ENCODE peak calls at places on chromosomes 12 and 14, in four cellular contexts. B is aorta, C is HTR-8/SVneo, M is SK-MEL-5. W is an unnamed sample.

GRCh38 chr14:77181603-77182437 is at the start of gene TMEM63C:
- DNase-seq in M (peak), C (peak), B (no peak), W (peak)

GRCh38 chr12:116313194-116313910 is 35.9 kb upstream of the MED13L start:
- DNase-seq in B (no peak), C (no peak), M (no peak), W (no peak)

GRCh38 chr14:99587463-99588278 is 16.3 kb downstream of the CCDC85C start:
- DNase-seq in B (no peak), C (no peak), M (no peak), W (no peak)

GRCh38 chr12:116528498-116528897 is 30.7 kb upstream of the MAP1LC3B2 start:
- DNase-seq in B (no peak), C (no peak), M (no peak), W (no peak)

GRCh38 chr12:118109088-118109487 is 5.3 kb upstream of the VSIG10 start:
- DNase-seq in C (no peak), M (no peak), B (no peak), W (no peak)

GRCh38 chr12:32367381-32367780 is 32.0 kb upstream of the FGD4 start:
- DNase-seq in C (no peak), B (no peak), M (no peak), W (no peak)

GRCh38 chr12:68480526-68480925 is 130.2 kb upstream of the RAP1B start:
- DNase-seq in B (no peak), C (no peak), M (no peak), W (no peak)

GRCh38 chr12:109653896-109654295 is 59.7 kb upstream of the FAM222A start:
- DNase-seq in C (no peak), M (no peak), B (no peak), W (no peak)

GRCh38 chr14:89225607-89226006 is 191.4 kb downstream of the FOXN3 start:
- DNase-seq in C (no peak), B (no peak), M (no peak), W (no peak)

GRCh38 chr12:47763481-47764344 is 5.0 kb upstream of the RAPGEF3 start:
- DNase-seq in B (no peak), M (no peak), C (no peak), W (no peak)

GRCh38 chr14:91140672-91141071 is 26.8 kb downstream of the DGLUCY start:
- DNase-seq in M (peak), B (no peak), C (peak), W (no peak)

GRCh38 chr14:92122351-92122677 is 545 bp downstream of the CPSF2 start:
- DNase-seq in B (no peak), C (peak), M (peak), W (no peak)

GRCh38 chr12:111024205-111024794 is 103.9 kb upstream of the MYL2 start:
- DNase-seq in M (peak), C (peak), B (no peak), W (no peak)

GRCh38 chr14:96299441-96299840 is 43.4 kb downstream of the BDKRB1 start:
- DNase-seq in C (no peak), B (no peak), M (peak), W (no peak)

GRCh38 chr12:108784270-108784669 is 53.0 kb upstream of the CORO1C start:
- DNase-seq in C (no peak), M (no peak), B (no peak), W (no peak)

GRCh38 chr12:102980350-102980749 is 22.9 kb downstream of the ASCL1 start:
- DNase-seq in C (no peak), B (no peak), M (no peak), W (no peak)

GRCh38 chr12:104063712-104064030 is 660 bp upstream of the HCFC2 start:
- DNase-seq in M (peak), C (peak), B (no peak), W (peak)

GRCh38 chr12:51329742-51330141 is 5.8 kb upstream of the BIN2 start:
- DNase-seq in M (no peak), C (no peak), B (no peak), W (no peak)

GRCh38 chr14:50620341-50620740 is 47.8 kb downstream of the SAV1 start:
- DNase-seq in M (no peak), B (no peak), C (no peak), W (no peak)

GRCh38 chr12:85007836-85008235 is 28.2 kb downstream of the TSPAN19 start:
- DNase-seq in M (no peak), C (no peak), B (no peak), W (no peak)

GRCh38 chr14:100391777-100392176 is 68.6 kb downstream of the SLC25A47 start:
- DNase-seq in M (no peak), B (no peak), C (no peak), W (no peak)

GRCh38 chr14:34824826-34825225 is 50.3 kb downstream of the BAZ1A start:
- DNase-seq in C (no peak), B (no peak), M (no peak), W (no peak)

GRCh38 chr12:1552171-1552570 is 42.2 kb downstream of the FBXL14 start:
- DNase-seq in B (no peak), M (no peak), C (no peak), W (no peak)